ENCODE peak calls at places on chromosomes 4 and X, in six cellular contexts. One of them, this sample, is unnamed.

GRCh38 chr4:106854970-106855369 is 181.1 kb downstream of the DKK2 start:
- DNase-seq in esophagus squamous epithelium: no peak
- DNase-seq in WERI-Rb-1: no peak
- DNase-seq in fibroblast of lung: peak; percentile 0
- DNase-seq in thoracic aorta: no peak
- DNase-seq in dorsolateral prefrontal cortex: no peak
- DNase-seq in this sample: no peak

GRCh38 chr4:84058201-84058600 is 440.9 kb downstream of the NKX6-1 start:
- DNase-seq in esophagus squamous epithelium: no peak
- DNase-seq in dorsolateral prefrontal cortex: no peak
- DNase-seq in WERI-Rb-1: no peak
- DNase-seq in fibroblast of lung: no peak
- DNase-seq in thoracic aorta: no peak
- DNase-seq in this sample: no peak

GRCh38 chrX:9282325-9282724 is 182.5 kb upstream of the TBL1X start:
- DNase-seq in fibroblast of lung: no peak
- DNase-seq in esophagus squamous epithelium: no peak
- DNase-seq in dorsolateral prefrontal cortex: no peak
- DNase-seq in WERI-Rb-1: no peak
- DNase-seq in thoracic aorta: no peak
- DNase-seq in this sample: no peak

GRCh38 chr4:13633671-13634070 is 6.1 kb upstream of the BOD1L1 start:
- DNase-seq in fibroblast of lung: no peak
- DNase-seq in WERI-Rb-1: no peak
- DNase-seq in esophagus squamous epithelium: no peak
- DNase-seq in dorsolateral prefrontal cortex: no peak
- DNase-seq in thoracic aorta: no peak
- DNase-seq in this sample: no peak

GRCh38 chr4:153634737-153635353 is 49.2 kb upstream of the TLR2 start:
- DNase-seq in dorsolateral prefrontal cortex: no peak
- DNase-seq in WERI-Rb-1: no peak
- DNase-seq in thoracic aorta: no peak
- DNase-seq in fibroblast of lung: peak; percentile 54
- DNase-seq in esophagus squamous epithelium: no peak
- DNase-seq in this sample: no peak

GRCh38 chr4:110953898-110954297 is 331.0 kb upstream of the PITX2 start:
- DNase-seq in fibroblast of lung: no peak
- DNase-seq in esophagus squamous epithelium: no peak
- DNase-seq in thoracic aorta: no peak
- DNase-seq in dorsolateral prefrontal cortex: no peak
- DNase-seq in WERI-Rb-1: no peak
- DNase-seq in this sample: no peak

GRCh38 chr4:55554453-55555030 is 7.8 kb upstream of the CLOCK start:
- DNase-seq in thoracic aorta: no peak
- DNase-seq in WERI-Rb-1: no peak
- DNase-seq in esophagus squamous epithelium: no peak
- DNase-seq in dorsolateral prefrontal cortex: no peak
- DNase-seq in fibroblast of lung: peak; percentile 80
- DNase-seq in this sample: no peak

GRCh38 chr4:79429113-79430034 is 21.3 kb upstream of the GK2 start:
- DNase-seq in thoracic aorta: no peak
- DNase-seq in esophagus squamous epithelium: no peak
- DNase-seq in dorsolateral prefrontal cortex: no peak
- DNase-seq in fibroblast of lung: no peak
- DNase-seq in WERI-Rb-1: no peak
- DNase-seq in this sample: no peak

GRCh38 chrX:123713841-123714240 is 19.0 kb downstream of the THOC2 start:
- DNase-seq in dorsolateral prefrontal cortex: no peak
- DNase-seq in WERI-Rb-1: no peak
- DNase-seq in esophagus squamous epithelium: no peak
- DNase-seq in thoracic aorta: no peak
- DNase-seq in fibroblast of lung: no peak
- DNase-seq in this sample: no peak

GRCh38 chr4:173242466-173243250 is 74.0 kb downstream of the GALNT7 start:
- DNase-seq in dorsolateral prefrontal cortex: no peak
- DNase-seq in WERI-Rb-1: peak; percentile 87
- DNase-seq in fibroblast of lung: no peak
- DNase-seq in esophagus squamous epithelium: no peak
- DNase-seq in thoracic aorta: no peak
- DNase-seq in this sample: no peak

GRCh38 chrX:1727531-1728027 is 112.7 kb downstream of the ASMT start:
- DNase-seq in esophagus squamous epithelium: no peak
- DNase-seq in WERI-Rb-1: no peak
- DNase-seq in fibroblast of lung: no peak
- DNase-seq in dorsolateral prefrontal cortex: no peak
- DNase-seq in thoracic aorta: no peak
- DNase-seq in this sample: peak; percentile 36

GRCh38 chr4:100742045-100742444 is 224.2 kb upstream of the EMCN start:
- DNase-seq in WERI-Rb-1: no peak
- DNase-seq in dorsolateral prefrontal cortex: no peak
- DNase-seq in fibroblast of lung: peak; percentile 17
- DNase-seq in thoracic aorta: no peak
- DNase-seq in esophagus squamous epithelium: no peak
- DNase-seq in this sample: peak; percentile 22

GRCh38 chrX:43975747-43976146 is 2.6 kb upstream of the NDP start:
- DNase-seq in esophagus squamous epithelium: no peak
- DNase-seq in fibroblast of lung: no peak
- DNase-seq in dorsolateral prefrontal cortex: no peak
- DNase-seq in thoracic aorta: no peak
- DNase-seq in WERI-Rb-1: no peak
- DNase-seq in this sample: no peak

GRCh38 chr4:7397206-7398103 is 37.3 kb downstream of the PSAPL1 start:
- DNase-seq in WERI-Rb-1: peak; percentile 53
- DNase-seq in fibroblast of lung: no peak
- DNase-seq in esophagus squamous epithelium: no peak
- DNase-seq in thoracic aorta: no peak
- DNase-seq in dorsolateral prefrontal cortex: peak; percentile 31
- DNase-seq in this sample: peak; percentile 63

GRCh38 chrX:68932611-68933010 is 103.8 kb downstream of the EFNB1 start:
- DNase-seq in thoracic aorta: no peak
- DNase-seq in dorsolateral prefrontal cortex: no peak
- DNase-seq in WERI-Rb-1: no peak
- DNase-seq in esophagus squamous epithelium: no peak
- DNase-seq in fibroblast of lung: peak; percentile 42
- DNase-seq in this sample: no peak

DNA sequence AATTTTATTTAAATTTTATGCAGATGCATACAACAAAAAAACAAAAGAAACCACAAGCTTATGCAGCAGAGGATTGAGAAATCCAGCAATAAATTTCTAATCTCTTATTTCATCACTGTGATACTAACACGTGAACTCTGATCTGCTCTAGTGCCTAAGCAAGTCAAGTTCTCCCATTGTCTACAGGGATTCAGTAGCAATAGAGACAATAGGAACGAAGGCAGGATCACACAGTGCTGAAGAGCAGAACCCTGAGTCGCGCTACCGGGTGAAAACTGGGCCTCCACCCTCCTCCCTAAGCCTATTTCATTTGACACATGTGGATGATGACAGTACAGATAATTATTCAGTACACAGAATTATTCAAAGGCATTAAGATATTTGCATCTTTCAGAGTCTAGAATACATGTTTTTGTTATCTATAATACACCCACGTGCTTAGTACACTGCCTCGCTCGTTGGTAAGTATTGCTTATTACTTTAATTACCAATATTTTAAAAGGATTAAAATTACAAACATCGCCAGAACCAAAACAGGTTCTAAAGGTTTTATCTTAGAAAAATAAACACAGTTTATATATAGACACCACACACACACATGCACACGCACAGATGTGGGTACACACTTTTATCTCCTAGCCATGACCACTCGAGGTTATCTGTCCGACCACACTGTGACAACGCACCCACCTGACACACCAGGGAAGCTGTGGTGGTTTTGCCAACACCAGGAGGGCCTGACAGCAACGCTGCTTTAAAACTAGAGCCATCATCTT is 60.1 kb downstream of the RFC1 start:
- DNase-seq in dorsolateral prefrontal cortex: no peak
- DNase-seq in esophagus squamous epithelium: no peak
- DNase-seq in WERI-Rb-1: no peak
- DNase-seq in thoracic aorta: no peak
- DNase-seq in fibroblast of lung: peak; percentile 33
- DNase-seq in this sample: no peak
- H3K27ac ChIP-seq in dorsolateral prefrontal cortex: no peak overlapping the region
- H3K27ac ChIP-seq in esophagus squamous epithelium: no peak overlapping the region
- H3K27ac ChIP-seq in WERI-Rb-1: no peak overlapping the region
- H3K27ac ChIP-seq in thoracic aorta: no peak overlapping the region
- H3K27ac ChIP-seq in fibroblast of lung: no peak overlapping the region
- H3K27ac ChIP-seq in this sample: no peak overlapping the region

GRCh38 chr4:97504713-97505112 is 638.6 kb downstream of the STPG2 start:
- DNase-seq in dorsolateral prefrontal cortex: no peak
- DNase-seq in esophagus squamous epithelium: no peak
- DNase-seq in WERI-Rb-1: no peak
- DNase-seq in thoracic aorta: no peak
- DNase-seq in fibroblast of lung: no peak
- DNase-seq in this sample: no peak
- H3K27ac ChIP-seq in dorsolateral prefrontal cortex: no peak overlapping the region
- H3K27ac ChIP-seq in esophagus squamous epithelium: no peak overlapping the region
- H3K27ac ChIP-seq in WERI-Rb-1: no peak overlapping the region
- H3K27ac ChIP-seq in thoracic aorta: no peak overlapping the region
- H3K27ac ChIP-seq in fibroblast of lung: no peak overlapping the region
- H3K27ac ChIP-seq in this sample: no peak overlapping the region

GRCh38 chrX:135295238-135295943 is 13.9 kb upstream of the ETDC start:
- DNase-seq in dorsolateral prefrontal cortex: peak; percentile 62
- DNase-seq in thoracic aorta: no peak
- DNase-seq in fibroblast of lung: peak; percentile 53
- DNase-seq in esophagus squamous epithelium: no peak
- DNase-seq in WERI-Rb-1: peak; percentile 65
- DNase-seq in this sample: no peak
- H3K27ac ChIP-seq in dorsolateral prefrontal cortex: no peak overlapping the region
- H3K27ac ChIP-seq in thoracic aorta: no peak overlapping the region
- H3K27ac ChIP-seq in fibroblast of lung: no peak overlapping the region
- H3K27ac ChIP-seq in esophagus squamous epithelium: no peak overlapping the region
- H3K27ac ChIP-seq in WERI-Rb-1: no peak overlapping the region
- H3K27ac ChIP-seq in this sample: no peak overlapping the region

GRCh38 chr4:88618782-88619485 is 26.7 kb downstream of the HERC3 start:
- DNase-seq in dorsolateral prefrontal cortex: no peak
- DNase-seq in thoracic aorta: no peak
- DNase-seq in WERI-Rb-1: no peak
- DNase-seq in fibroblast of lung: no peak
- DNase-seq in esophagus squamous epithelium: no peak
- DNase-seq in this sample: no peak

GRCh38 chr4:88614058-88614457 is 21.8 kb downstream of the HERC3 start:
- DNase-seq in WERI-Rb-1: no peak
- DNase-seq in dorsolateral prefrontal cortex: no peak
- DNase-seq in fibroblast of lung: no peak
- DNase-seq in thoracic aorta: no peak
- DNase-seq in esophagus squamous epithelium: no peak
- DNase-seq in this sample: no peak

GRCh38 chr4:88619973-88620372 is 27.7 kb downstream of the HERC3 start:
- DNase-seq in dorsolateral prefrontal cortex: no peak
- DNase-seq in fibroblast of lung: peak; percentile 35
- DNase-seq in WERI-Rb-1: no peak
- DNase-seq in esophagus squamous epithelium: no peak
- DNase-seq in thoracic aorta: no peak
- DNase-seq in this sample: no peak

GRCh38 chr4:88613417-88613875 is 21.2 kb downstream of the HERC3 start:
- DNase-seq in thoracic aorta: no peak
- DNase-seq in dorsolateral prefrontal cortex: no peak
- DNase-seq in esophagus squamous epithelium: no peak
- DNase-seq in WERI-Rb-1: no peak
- DNase-seq in fibroblast of lung: no peak
- DNase-seq in this sample: no peak

GRCh38 chr4:88616275-88616996 is 24.2 kb downstream of the HERC3 start:
- DNase-seq in dorsolateral prefrontal cortex: no peak
- DNase-seq in thoracic aorta: no peak
- DNase-seq in fibroblast of lung: peak; percentile 87
- DNase-seq in esophagus squamous epithelium: no peak
- DNase-seq in WERI-Rb-1: no peak
- DNase-seq in this sample: no peak
- H3K27ac ChIP-seq in dorsolateral prefrontal cortex: no peak overlapping the region
- H3K27ac ChIP-seq in thoracic aorta: peak overlapping the region; percentile 42
- H3K27ac ChIP-seq in fibroblast of lung: peak overlapping the region; percentile 27
- H3K27ac ChIP-seq in esophagus squamous epithelium: no peak overlapping the region
- H3K27ac ChIP-seq in WERI-Rb-1: no peak overlapping the region
- H3K27ac ChIP-seq in this sample: peak overlapping the region; percentile 100

GRCh38 chr4:44462259-44462658 is 13.7 kb upstream of the KCTD8 start:
- DNase-seq in fibroblast of lung: no peak
- DNase-seq in dorsolateral prefrontal cortex: no peak
- DNase-seq in WERI-Rb-1: no peak
- DNase-seq in esophagus squamous epithelium: no peak
- DNase-seq in thoracic aorta: no peak
- DNase-seq in this sample: no peak
- H3K27ac ChIP-seq in fibroblast of lung: no peak overlapping the region
- H3K27ac ChIP-seq in dorsolateral prefrontal cortex: no peak overlapping the region
- H3K27ac ChIP-seq in WERI-Rb-1: no peak overlapping the region
- H3K27ac ChIP-seq in esophagus squamous epithelium: no peak overlapping the region
- H3K27ac ChIP-seq in thoracic aorta: no peak overlapping the region
- H3K27ac ChIP-seq in this sample: no peak overlapping the region

GRCh38 chr4:108619372-108620100 is 840 bp upstream of the RPL34 start:
- DNase-seq in WERI-Rb-1: peak; percentile 18
- DNase-seq in fibroblast of lung: no peak
- DNase-seq in dorsolateral prefrontal cortex: no peak
- DNase-seq in thoracic aorta: no peak
- DNase-seq in esophagus squamous epithelium: no peak
- DNase-seq in this sample: no peak
- H3K27ac ChIP-seq in WERI-Rb-1: peak overlapping the region; percentile 48
- H3K27ac ChIP-seq in fibroblast of lung: peak overlapping the region; percentile 95
- H3K27ac ChIP-seq in dorsolateral prefrontal cortex: peak overlapping the region; percentile 77
- H3K27ac ChIP-seq in thoracic aorta: peak overlapping the region; percentile 79
- H3K27ac ChIP-seq in esophagus squamous epithelium: peak overlapping the region; percentile 69
- H3K27ac ChIP-seq in this sample: no peak overlapping the region